ENCODE peak calls at places on chromosomes 13 and 19, in five cellular contexts. B is NCI-H1105 treated with DMSO at 0.1 percent for 48 hours, C is AG09319, G is T-helper 2 cell, H is ELF-1. J is an unnamed sample.

GRCh38 chr19:821228-821975 is at the start of gene PLPPR3:
- DNase-seq in B (no peak), C (no peak), H (no peak), G (no peak), J (no peak)

GRCh38 chr13:90526711-90527110 is 820.8 kb upstream of the MIR17HG start:
- DNase-seq in B (no peak), G (no peak), C (no peak), H (no peak), J (no peak)

GRCh38 chr13:110365876-110366275 is 58.8 kb downstream of the COL4A2 start:
- DNase-seq in G (no peak), C (no peak), H (no peak), B (no peak), J (no peak)

GRCh38 chr13:39397866-39398265 is 205.1 kb downstream of the LHFPL6 start:
- DNase-seq in B (no peak), G (no peak), C (no peak), H (no peak), J (no peak)

GRCh38 chr13:94173312-94173854 is 306.1 kb downstream of the DCT start:
- DNase-seq in G (peak), B (no peak), H (no peak), C (no peak), J (no peak)

GRCh38 chr13:110711778-110712070 is 1.8 kb upstream of the ING1 start:
- DNase-seq in H (no peak), B (peak), G (peak), C (no peak), J (no peak)

GRCh38 chr13:27273658-27274425 is 3.2 kb downstream of the RASL11A start:
- DNase-seq in C (no peak), B (no peak), H (no peak), G (no peak), J (no peak)

GRCh38 chr19:11190501-11190900 is 6.8 kb downstream of the KANK2 start:
- DNase-seq in C (no peak), B (no peak), H (no peak), G (no peak), J (no peak)

GRCh38 chr19:15300533-15301194 is 31.7 kb downstream of the BRD4 start:
- DNase-seq in C (peak), B (no peak), H (no peak), G (peak), J (no peak)

GRCh38 chr13:29522044-29522685 is 73.3 kb downstream of the SLC7A1 start:
- DNase-seq in G (no peak), B (no peak), C (peak), H (peak), J (no peak)

GRCh38 chr19:38267780-38268430 is 3.5 kb downstream of the SPINT2 start:
- DNase-seq in C (no peak), B (no peak), H (peak), G (no peak), J (no peak)

GRCh38 chr19:10286803-10287737 is at the start of gene ICAM4:
- DNase-seq in C (no peak), H (peak), G (peak), B (no peak), J (no peak)

GRCh38 chr19:6947745-6948144 is 60.4 kb downstream of the ADGRE1 start:
- DNase-seq in B (no peak), H (no peak), G (peak), C (peak), J (no peak)

GRCh38 chr13:31927219-31927653 is 104.3 kb upstream of the FRY start:
- DNase-seq in B (peak), G (no peak), C (no peak), H (no peak), J (no peak)

GRCh38 chr13:114110091-114110829 is 22.2 kb downstream of the RASA3 start:
- DNase-seq in B (no peak), C (no peak), G (peak), H (peak), J (peak)

GRCh38 chr19:4575267-4575793 is 15.8 kb upstream of the SEMA6B start:
- DNase-seq in H (peak), C (peak), G (no peak), B (no peak), J (no peak)

GRCh38 chr19:41421973-41422372 is 5.2 kb downstream of the B3GNT8 start:
- DNase-seq in B (no peak), G (no peak), C (no peak), H (no peak), J (no peak)

GRCh38 chr13:23789576-23790346 is 99.4 kb downstream of the MIPEP start:
- DNase-seq in G (no peak), C (no peak), B (no peak), H (no peak), J (no peak)

GRCh38 chr13:113647351-113648217 is 10.4 kb downstream of the ATP4B start:
- DNase-seq in B (peak), C (no peak), H (no peak), G (no peak), J (peak)

GRCh38 chr13:32056316-32056715 is 24.7 kb downstream of the FRY start:
- DNase-seq in H (no peak), C (no peak), B (peak), G (no peak), J (no peak)

GRCh38 chr19:17751103-17751911 is at the start of gene FCHO1:
- DNase-seq in C (no peak), H (no peak), G (peak), B (no peak), J (peak)

GRCh38 chr13:47908200-47908902 is 92.7 kb downstream of the SUCLA2 start:
- DNase-seq in C (no peak), H (peak), G (peak), B (no peak), J (no peak)

GRCh38 chr19:18046066-18046718 is 38.2 kb downstream of the ARRDC2 start:
- DNase-seq in C (no peak), H (no peak), B (no peak), G (no peak), J (no peak)

GRCh38 chr13:20702945-20703784 is at the start of gene IL17D:
- DNase-seq in B (peak), H (peak), G (peak), C (no peak), J (no peak)

GRCh38 chr13:37959284-37959683 is 89.7 kb upstream of the TRPC4 start:
- DNase-seq in H (no peak), G (no peak), C (no peak), B (no peak), J (no peak)

GRCh38 chr19:14786421-14786851 is 8.1 kb upstream of the ADGRE2 start:
- DNase-seq in B (no peak), C (no peak), G (peak), H (peak), J (no peak)

GRCh38 chr19:17220207-17220758 is 5.1 kb downstream of the USE1 start:
- DNase-seq in G (no peak), C (peak), B (no peak), H (no peak), J (no peak)

GRCh38 chr19:47680858-47681332 is 32.3 kb upstream of the EHD2 start:
- DNase-seq in G (no peak), H (no peak), B (no peak), C (no peak), J (no peak)

GRCh38 chr13:46507978-46508377 is 45.0 kb upstream of the LRCH1 start:
- DNase-seq in B (no peak), C (no peak), G (no peak), H (no peak), J (no peak)

GRCh38 chr19:45117167-45117594 is 24.2 kb downstream of the PPP1R37 start:
- DNase-seq in C (no peak), B (no peak), G (peak), H (peak), J (no peak)

GRCh38 chr13:21813844-21814243 is 143.0 kb downstream of the FGF9 start:
- DNase-seq in B (no peak), C (no peak), G (no peak), H (no peak), J (no peak)

GRCh38 chr19:861756-862528 is 2.5 kb downstream of the CFD start:
- DNase-seq in H (peak), C (no peak), B (peak), G (peak), J (no peak)

J was measured in Ammon's horn.